ENCODE peak calls at places on chromosomes 16 and 17, in nine cellular contexts. One of them, this sample, is unnamed.

GRCh38 chr17:9330140-9330902 is 245.3 kb downstream of the STX8 start:
- DNase-seq in SK-N-SH: no peak
- DNase-seq in nephron progenitor cell: no peak
- DNase-seq in foreskin fibroblast: no peak
- DNase-seq in osteoblast: peak; percentile 59
- DNase-seq in ovary: no peak
- DNase-seq in choroid plexus epithelial cell: no peak
- DNase-seq in WTC11: peak; percentile 25
- DNase-seq in PC-9: no peak
- DNase-seq in this sample: no peak

GRCh38 chr17:17994271-17994670 is 21.6 kb downstream of the DRC3 start:
- DNase-seq in choroid plexus epithelial cell: peak; percentile 45
- DNase-seq in nephron progenitor cell: peak; percentile 43
- DNase-seq in PC-9: no peak
- DNase-seq in osteoblast: peak; percentile 73
- DNase-seq in foreskin fibroblast: peak; percentile 9
- DNase-seq in ovary: peak; percentile 43
- DNase-seq in WTC11: peak; percentile 81
- DNase-seq in SK-N-SH: peak; percentile 86
- DNase-seq in this sample: no peak

GRCh38 chr17:73289549-73290254 is 22.1 kb downstream of the CDC42EP4 start:
- DNase-seq in nephron progenitor cell: no peak
- DNase-seq in SK-N-SH: no peak
- DNase-seq in WTC11: no peak
- DNase-seq in PC-9: no peak
- DNase-seq in foreskin fibroblast: no peak
- DNase-seq in osteoblast: no peak
- DNase-seq in choroid plexus epithelial cell: no peak
- DNase-seq in ovary: no peak
- DNase-seq in this sample: no peak

GRCh38 chr16:53692146-53692545 is 11.5 kb downstream of the RPGRIP1L start:
- DNase-seq in PC-9: peak; percentile 21
- DNase-seq in choroid plexus epithelial cell: peak; percentile 45
- DNase-seq in SK-N-SH: no peak
- DNase-seq in ovary: no peak
- DNase-seq in osteoblast: no peak
- DNase-seq in nephron progenitor cell: peak; percentile 40
- DNase-seq in WTC11: peak; percentile 49
- DNase-seq in foreskin fibroblast: no peak
- DNase-seq in this sample: no peak

GRCh38 chr16:85541619-85542547 is 71.2 kb upstream of the GSE1 start:
- DNase-seq in osteoblast: no peak
- DNase-seq in ovary: no peak
- DNase-seq in WTC11: no peak
- DNase-seq in choroid plexus epithelial cell: no peak
- DNase-seq in foreskin fibroblast: peak; percentile 38
- DNase-seq in SK-N-SH: no peak
- DNase-seq in nephron progenitor cell: no peak
- DNase-seq in PC-9: no peak
- DNase-seq in this sample: no peak

GRCh38 chr16:72637306-72637705 is 410.6 kb downstream of the ZFHX3 start:
- DNase-seq in choroid plexus epithelial cell: peak; percentile 72
- DNase-seq in WTC11: no peak
- DNase-seq in osteoblast: peak; percentile 57
- DNase-seq in ovary: no peak
- DNase-seq in nephron progenitor cell: no peak
- DNase-seq in foreskin fibroblast: peak; percentile 83
- DNase-seq in SK-N-SH: no peak
- DNase-seq in PC-9: no peak
- DNase-seq in this sample: peak; percentile 40

GRCh38 chr17:19448341-19449268 is 37.6 kb downstream of the RNF112 start:
- DNase-seq in WTC11: no peak
- DNase-seq in foreskin fibroblast: peak; percentile 94
- DNase-seq in PC-9: peak; percentile 47
- DNase-seq in osteoblast: peak; percentile 96
- DNase-seq in choroid plexus epithelial cell: peak; percentile 98
- DNase-seq in SK-N-SH: peak; percentile 29
- DNase-seq in ovary: no peak
- DNase-seq in nephron progenitor cell: no peak
- DNase-seq in this sample: peak; percentile 82

GRCh38 chr16:53714080-53715050 is 10.4 kb downstream of the FTO start:
- DNase-seq in WTC11: no peak
- DNase-seq in PC-9: no peak
- DNase-seq in choroid plexus epithelial cell: no peak
- DNase-seq in osteoblast: no peak
- DNase-seq in SK-N-SH: no peak
- DNase-seq in foreskin fibroblast: no peak
- DNase-seq in ovary: no peak
- DNase-seq in nephron progenitor cell: no peak
- DNase-seq in this sample: no peak

GRCh38 chr17:77131919-77132318 is 8.8 kb upstream of the SEC14L1 start:
- DNase-seq in WTC11: no peak
- DNase-seq in osteoblast: no peak
- DNase-seq in nephron progenitor cell: no peak
- DNase-seq in choroid plexus epithelial cell: peak; percentile 66
- DNase-seq in PC-9: no peak
- DNase-seq in SK-N-SH: peak; percentile 66
- DNase-seq in foreskin fibroblast: peak; percentile 82
- DNase-seq in ovary: no peak
- DNase-seq in this sample: no peak

GRCh38 chr16:50692644-50692998 is 785 bp upstream of the NOD2 start:
- DNase-seq in osteoblast: no peak
- DNase-seq in WTC11: no peak
- DNase-seq in foreskin fibroblast: no peak
- DNase-seq in SK-N-SH: no peak
- DNase-seq in ovary: no peak
- DNase-seq in PC-9: no peak
- DNase-seq in nephron progenitor cell: no peak
- DNase-seq in choroid plexus epithelial cell: no peak
- DNase-seq in this sample: no peak

GRCh38 chr17:21201302-21201602 is 12.7 kb downstream of the TMEM11 start:
- DNase-seq in choroid plexus epithelial cell: no peak
- DNase-seq in ovary: no peak
- DNase-seq in PC-9: no peak
- DNase-seq in osteoblast: peak; percentile 79
- DNase-seq in SK-N-SH: peak; percentile 87
- DNase-seq in foreskin fibroblast: no peak
- DNase-seq in WTC11: no peak
- DNase-seq in nephron progenitor cell: no peak
- DNase-seq in this sample: peak; percentile 12

GRCh38 chr16:1984347-1985225 is 593 bp downstream of the GFER start:
- DNase-seq in WTC11: peak; percentile 46
- DNase-seq in foreskin fibroblast: no peak
- DNase-seq in osteoblast: peak; percentile 93
- DNase-seq in SK-N-SH: no peak
- DNase-seq in nephron progenitor cell: no peak
- DNase-seq in ovary: no peak
- DNase-seq in PC-9: no peak
- DNase-seq in choroid plexus epithelial cell: no peak
- DNase-seq in this sample: no peak

GRCh38 chr17:79802039-79802735 is 5.3 kb upstream of the CBX8 start:
- DNase-seq in foreskin fibroblast: no peak
- DNase-seq in nephron progenitor cell: no peak
- DNase-seq in PC-9: no peak
- DNase-seq in ovary: no peak
- DNase-seq in choroid plexus epithelial cell: no peak
- DNase-seq in WTC11: no peak
- DNase-seq in SK-N-SH: no peak
- DNase-seq in osteoblast: no peak
- DNase-seq in this sample: no peak

GRCh38 chr17:77610518-77610893 is 348.0 kb upstream of the TNRC6C start:
- DNase-seq in nephron progenitor cell: no peak
- DNase-seq in osteoblast: no peak
- DNase-seq in PC-9: no peak
- DNase-seq in choroid plexus epithelial cell: no peak
- DNase-seq in WTC11: no peak
- DNase-seq in foreskin fibroblast: no peak
- DNase-seq in SK-N-SH: no peak
- DNase-seq in ovary: no peak
- DNase-seq in this sample: no peak

GRCh38 chr17:45236002-45236606 is 14.4 kb downstream of the FMNL1 start:
- DNase-seq in WTC11: no peak
- DNase-seq in PC-9: no peak
- DNase-seq in foreskin fibroblast: no peak
- DNase-seq in nephron progenitor cell: no peak
- DNase-seq in osteoblast: peak; percentile 43
- DNase-seq in choroid plexus epithelial cell: no peak
- DNase-seq in ovary: no peak
- DNase-seq in SK-N-SH: no peak
- DNase-seq in this sample: no peak
- TF ChIP-seq CTCF in WTC11: peak; percentile 13
- TF ChIP-seq CTCF in PC-9: peak; percentile 71
- TF ChIP-seq CTCF in foreskin fibroblast: no peak
- TF ChIP-seq CTCF in nephron progenitor cell: no peak
- TF ChIP-seq CTCF in osteoblast: peak; percentile 4
- TF ChIP-seq CTCF in choroid plexus epithelial cell: no peak
- TF ChIP-seq CTCF in ovary: no peak
- TF ChIP-seq CTCF in SK-N-SH: peak; percentile 29
- TF ChIP-seq CTCF in this sample: no peak

DNA sequence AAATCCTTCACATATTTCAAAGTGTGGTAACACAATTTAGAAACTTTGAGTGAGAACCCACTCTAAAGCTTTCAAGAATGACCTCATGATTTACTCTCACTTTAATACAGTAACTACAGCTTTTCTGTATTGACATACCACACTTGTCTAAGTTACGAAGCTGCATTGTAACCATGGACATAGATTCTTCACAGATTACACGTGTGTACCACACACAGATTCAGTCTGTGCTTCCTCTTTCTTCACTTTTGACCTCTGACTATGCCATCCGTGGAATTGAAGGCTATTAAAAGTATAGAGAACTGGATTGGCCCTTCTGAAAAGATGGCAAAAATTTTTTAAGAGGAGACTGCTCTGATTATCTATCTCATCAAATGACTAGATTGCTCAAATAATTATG is 172.7 kb downstream of the TANC2 start:
- DNase-seq in PC-9: no peak
- DNase-seq in ovary: no peak
- DNase-seq in nephron progenitor cell: no peak
- DNase-seq in foreskin fibroblast: peak; percentile 20
- DNase-seq in osteoblast: no peak
- DNase-seq in choroid plexus epithelial cell: peak; percentile 49
- DNase-seq in WTC11: no peak
- DNase-seq in SK-N-SH: no peak
- DNase-seq in this sample: no peak
- TF ChIP-seq CTCF in PC-9: no peak
- TF ChIP-seq CTCF in ovary: no peak
- TF ChIP-seq CTCF in nephron progenitor cell: no peak
- TF ChIP-seq CTCF in foreskin fibroblast: no peak
- TF ChIP-seq CTCF in osteoblast: no peak
- TF ChIP-seq CTCF in choroid plexus epithelial cell: no peak
- TF ChIP-seq CTCF in WTC11: no peak
- TF ChIP-seq CTCF in SK-N-SH: no peak
- TF ChIP-seq CTCF in this sample: no peak

GRCh38 chr17:56678249-56679144 is 85.0 kb downstream of the NOG start:
- DNase-seq in ovary: no peak
- DNase-seq in SK-N-SH: peak; percentile 58
- DNase-seq in foreskin fibroblast: no peak
- DNase-seq in nephron progenitor cell: peak; percentile 52
- DNase-seq in choroid plexus epithelial cell: no peak
- DNase-seq in osteoblast: no peak
- DNase-seq in WTC11: peak; percentile 21
- DNase-seq in PC-9: no peak
- DNase-seq in this sample: no peak

GRCh38 chr17:56676807-56677206 is 83.3 kb downstream of the NOG start:
- DNase-seq in ovary: no peak
- DNase-seq in SK-N-SH: no peak
- DNase-seq in PC-9: no peak
- DNase-seq in WTC11: no peak
- DNase-seq in foreskin fibroblast: no peak
- DNase-seq in osteoblast: no peak
- DNase-seq in choroid plexus epithelial cell: no peak
- DNase-seq in nephron progenitor cell: no peak
- DNase-seq in this sample: no peak

GRCh38 chr17:56680676-56681075 is 87.2 kb downstream of the NOG start:
- DNase-seq in choroid plexus epithelial cell: no peak
- DNase-seq in SK-N-SH: no peak
- DNase-seq in osteoblast: no peak
- DNase-seq in nephron progenitor cell: no peak
- DNase-seq in WTC11: no peak
- DNase-seq in foreskin fibroblast: no peak
- DNase-seq in ovary: no peak
- DNase-seq in PC-9: no peak
- DNase-seq in this sample: no peak

GRCh38 chr17:56679767-56680422 is 86.4 kb downstream of the NOG start:
- DNase-seq in nephron progenitor cell: no peak
- DNase-seq in ovary: no peak
- DNase-seq in PC-9: peak; percentile 74
- DNase-seq in choroid plexus epithelial cell: no peak
- DNase-seq in foreskin fibroblast: no peak
- DNase-seq in SK-N-SH: no peak
- DNase-seq in WTC11: no peak
- DNase-seq in osteoblast: peak; percentile 67
- DNase-seq in this sample: no peak

GRCh38 chr17:56679148-56679766 is 85.8 kb downstream of the NOG start:
- DNase-seq in choroid plexus epithelial cell: peak; percentile 53
- DNase-seq in SK-N-SH: peak; percentile 68
- DNase-seq in foreskin fibroblast: peak; percentile 23
- DNase-seq in WTC11: no peak
- DNase-seq in nephron progenitor cell: peak; percentile 23
- DNase-seq in osteoblast: peak; percentile 87
- DNase-seq in PC-9: no peak
- DNase-seq in ovary: no peak
- DNase-seq in this sample: no peak
- TF ChIP-seq CTCF in choroid plexus epithelial cell: peak; percentile 69
- TF ChIP-seq CTCF in SK-N-SH: peak; percentile 88
- TF ChIP-seq CTCF in foreskin fibroblast: peak; percentile 67
- TF ChIP-seq CTCF in WTC11: peak; percentile 41
- TF ChIP-seq CTCF in nephron progenitor cell: peak; percentile 63
- TF ChIP-seq CTCF in osteoblast: peak; percentile 66
- TF ChIP-seq CTCF in PC-9: peak; percentile 80
- TF ChIP-seq CTCF in ovary: no peak
- TF ChIP-seq CTCF in this sample: peak; percentile 69

GRCh38 chr17:2176484-2177175 is 121.7 kb downstream of the HIC1 start:
- DNase-seq in foreskin fibroblast: no peak
- DNase-seq in PC-9: no peak
- DNase-seq in WTC11: no peak
- DNase-seq in ovary: no peak
- DNase-seq in osteoblast: no peak
- DNase-seq in choroid plexus epithelial cell: no peak
- DNase-seq in SK-N-SH: no peak
- DNase-seq in nephron progenitor cell: no peak
- DNase-seq in this sample: no peak

GRCh38 chr17:2174048-2174447 is 119.1 kb downstream of the HIC1 start:
- DNase-seq in WTC11: no peak
- DNase-seq in ovary: no peak
- DNase-seq in choroid plexus epithelial cell: peak; percentile 81
- DNase-seq in SK-N-SH: no peak
- DNase-seq in osteoblast: no peak
- DNase-seq in nephron progenitor cell: no peak
- DNase-seq in foreskin fibroblast: no peak
- DNase-seq in PC-9: no peak
- DNase-seq in this sample: no peak

GRCh38 chr17:2174471-2175293 is 119.8 kb downstream of the HIC1 start:
- DNase-seq in nephron progenitor cell: peak; percentile 43
- DNase-seq in PC-9: no peak
- DNase-seq in foreskin fibroblast: peak; percentile 91
- DNase-seq in osteoblast: no peak
- DNase-seq in ovary: peak; percentile 84
- DNase-seq in choroid plexus epithelial cell: peak; percentile 99
- DNase-seq in SK-N-SH: peak; percentile 60
- DNase-seq in WTC11: no peak
- DNase-seq in this sample: peak; percentile 92

GRCh38 chr17:2177235-2177811 is 122.4 kb downstream of the HIC1 start:
- DNase-seq in WTC11: no peak
- DNase-seq in ovary: no peak
- DNase-seq in SK-N-SH: no peak
- DNase-seq in choroid plexus epithelial cell: peak; percentile 78
- DNase-seq in PC-9: no peak
- DNase-seq in osteoblast: no peak
- DNase-seq in nephron progenitor cell: no peak
- DNase-seq in foreskin fibroblast: peak; percentile 70
- DNase-seq in this sample: no peak

GRCh38 chr17:2175294-2175628 is 120.4 kb downstream of the HIC1 start:
- DNase-seq in WTC11: no peak
- DNase-seq in PC-9: no peak
- DNase-seq in osteoblast: no peak
- DNase-seq in ovary: no peak
- DNase-seq in nephron progenitor cell: no peak
- DNase-seq in foreskin fibroblast: no peak
- DNase-seq in choroid plexus epithelial cell: no peak
- DNase-seq in SK-N-SH: no peak
- DNase-seq in this sample: no peak
- TF ChIP-seq CTCF in WTC11: no peak
- TF ChIP-seq CTCF in PC-9: no peak
- TF ChIP-seq CTCF in osteoblast: no peak
- TF ChIP-seq CTCF in ovary: no peak
- TF ChIP-seq CTCF in nephron progenitor cell: no peak
- TF ChIP-seq CTCF in foreskin fibroblast: no peak
- TF ChIP-seq CTCF in choroid plexus epithelial cell: no peak
- TF ChIP-seq CTCF in SK-N-SH: no peak
- TF ChIP-seq CTCF in this sample: no peak

This sample was measured in AG09319.